ENCODE peak calls at places on chromosome 13, in five cellular contexts. S is colonic mucosa; A is psoas muscle; R is activated T-cell treated with anti-CD3 and anti-CD28 coated beads, Interleukin-2, amount 50 U/mL, for 24 hours; B is GM20000. Q is an unnamed sample.

GRCh38 chr13:87671031-87671823 is at the start of gene SLITRK5:
- DNase-seq in S (peak), A (peak), R (peak), B (peak), Q (no peak)

GRCh38 chr13:45207319-45207718 is 6.5 kb upstream of the KCTD4 start:
- DNase-seq in S (no peak), A (no peak), R (no peak), B (no peak), Q (no peak)

GRCh38 chr13:102141625-102142472 is 260.0 kb downstream of the FGF14 start:
- DNase-seq in S (no peak), A (no peak), R (no peak), B (peak), Q (no peak)

GRCh38 chr13:98823442-98823841 is 71.0 kb upstream of the SLC15A1 start:
- DNase-seq in S (no peak), A (no peak), R (no peak), B (no peak), Q (no peak)

GRCh38 chr13:30112602-30113435 is 194.5 kb downstream of the KATNAL1 start:
- DNase-seq in S (peak), A (peak), R (peak), B (peak), Q (peak)

GRCh38 chr13:30796833-30797601 is 61.7 kb downstream of the ALOX5AP start:
- DNase-seq in S (no peak), A (no peak), R (peak), B (peak), Q (no peak)

GRCh38 chr13:44052843-44053607 is 173.3 kb downstream of the LACC1 start:
- DNase-seq in S (no peak), A (no peak), R (no peak), B (no peak), Q (peak)

GRCh38 chr13:31263346-31263745 is 63.6 kb downstream of the B3GLCT start:
- DNase-seq in S (no peak), A (no peak), R (no peak), B (no peak), Q (no peak)

GRCh38 chr13:93397619-93398018 is 171.0 kb downstream of the GPC6 start:
- DNase-seq in S (no peak), A (no peak), R (no peak), B (no peak), Q (no peak)

GRCh38 chr13:27533155-27533643 is 82.8 kb upstream of the MTIF3 start:
- DNase-seq in S (peak), A (peak), R (peak), B (peak), Q (peak)

GRCh38 chr13:45362939-45363338 is 22.0 kb upstream of the TPT1 start:
- DNase-seq in S (no peak), A (no peak), R (no peak), B (no peak), Q (peak)

GRCh38 chr13:113367020-113367560 is 3.2 kb upstream of the GRTP1 start:
- DNase-seq in S (no peak), A (no peak), R (no peak), B (no peak), Q (peak)

GRCh38 chr13:77207943-77208342 is 119.0 kb downstream of the MYCBP2 start:
- DNase-seq in S (no peak), A (no peak), R (no peak), B (no peak), Q (no peak)

GRCh38 chr13:110396913-110397379 is 89.9 kb downstream of the COL4A2 start:
- DNase-seq in S (peak), A (peak), R (no peak), B (no peak), Q (no peak)

GRCh38 chr13:40993987-40994386 is 25.1 kb downstream of the ELF1 start:
- DNase-seq in S (peak), A (no peak), R (no peak), B (no peak), Q (no peak)